ENCODE peak calls at places on chromosomes 2 and 18, in five cellular contexts. X is GM23338, B is GM12878, W is HepG2, F is K562. D is an unnamed sample.

GRCh38 chr18:48733854-48734253 is 195.0 kb downstream of the CTIF start:
- DNase-seq in X (no peak), B (no peak), W (no peak), F (no peak), D (no peak)

GRCh38 chr2:31553362-31553761 is 27.4 kb downstream of the SRD5A2 start:
- DNase-seq in X (no peak), B (no peak), W (no peak), F (no peak), D (no peak)

GRCh38 chr2:236867441-236868260 is 218.0 kb upstream of the COPS8 start:
- DNase-seq in X (no peak), B (no peak), W (no peak), F (no peak), D (no peak)

GRCh38 chr2:28589746-28590463 is 94.0 kb downstream of the PLB1 start:
- DNase-seq in X (no peak), B (no peak), W (no peak), F (no peak), D (no peak)

GRCh38 chr2:219611866-219612604 is 14.4 kb downstream of the STK11IP start:
- DNase-seq in X (no peak), B (no peak), W (no peak), F (no peak), D (no peak)

GRCh38 chr2:239386872-239387445 is 13.9 kb downstream of the HDAC4 start:
- DNase-seq in X (no peak), B (no peak), W (no peak), F (no peak), D (no peak)

GRCh38 chr2:214379227-214379626 is 31.6 kb upstream of the VWC2L start:
- DNase-seq in X (no peak), B (no peak), W (no peak), F (no peak), D (no peak)

GRCh38 chr2:216287251-216287650 is 85.0 kb downstream of the MARCHF4 start:
- DNase-seq in X (no peak), B (no peak), W (peak; percentile 67), F (no peak), D (no peak)

GRCh38 chr2:145123606-145124005 is 603.7 kb upstream of the ZEB2 start:
- DNase-seq in X (no peak), B (no peak), W (no peak), F (no peak), D (no peak)

GRCh38 chr2:8122506-8122898 is 559.4 kb upstream of the ID2 start:
- DNase-seq in X (no peak), B (no peak), W (no peak), F (no peak), D (no peak)

GRCh38 chr2:63763336-63764056 is 78.2 kb upstream of the UGP2 start:
- DNase-seq in X (no peak), B (no peak), W (no peak), F (no peak), D (no peak)

GRCh38 chr2:175854149-175854548 is 147.9 kb downstream of the LNPK start:
- DNase-seq in X (no peak), B (no peak), W (no peak), F (no peak), D (no peak)

GRCh38 chr2:71462641-71463341 is 9.4 kb downstream of the DYSF start:
- DNase-seq in X (no peak), B (no peak), W (no peak), F (no peak), D (no peak)

GRCh38 chr18:9705183-9705864 is 2.8 kb upstream of the RAB31 start:
- DNase-seq in X (no peak), B (no peak), W (no peak), F (peak; percentile 58), D (no peak)

GRCh38 chr2:28821295-28821958 is 10.8 kb downstream of the SPDYA start:
- DNase-seq in X (peak; percentile 77), B (peak; percentile 25), W (peak; percentile 67), F (peak; percentile 74), D (peak; percentile 50)

GRCh38 chr18:68919900-68920299 is 122.0 kb downstream of the CCDC102B start:
- DNase-seq in X (no peak), B (no peak), W (peak; percentile 6), F (no peak), D (no peak)

GRCh38 chr2:174972924-174973323 is 32.3 kb downstream of the CHN1 start:
- DNase-seq in X (no peak), B (no peak), W (no peak), F (no peak), D (peak; percentile 16)

GRCh38 chr2:61898810-61899209 is 6.7 kb upstream of the COMMD1 start:
- DNase-seq in X (peak; percentile 21), B (no peak), W (peak; percentile 46), F (peak; percentile 35), D (no peak)

DNA sequence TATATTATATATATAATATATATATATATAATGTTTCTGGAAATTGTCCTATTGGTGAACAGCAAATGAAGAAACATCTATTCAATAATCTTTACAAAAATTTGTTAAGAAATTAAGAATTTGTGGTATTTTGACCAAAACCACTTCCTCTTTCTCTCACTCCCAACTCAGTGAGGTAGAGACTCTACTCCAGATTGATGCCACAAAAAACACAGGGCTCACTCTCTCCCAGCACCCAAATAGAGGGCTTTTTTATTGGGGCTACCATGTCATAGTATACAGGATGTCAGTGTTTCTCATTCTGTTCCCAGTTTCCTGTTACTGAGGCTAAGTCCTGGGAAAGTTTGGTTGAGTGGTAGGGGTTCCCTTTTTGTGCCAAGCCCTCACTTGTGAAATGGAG is 1155.4 kb downstream of the BCL11A start:
- DNase-seq in X (no peak), B (no peak), W (no peak), F (no peak), D (no peak)
- TF ChIP-seq JUNB in X (no peak), B (no peak), W (no peak), F (no peak), D (no peak)

GRCh38 chr18:8460748-8461147 is 148.5 kb upstream of the RAB12 start:
- DNase-seq in X (no peak), B (no peak), W (no peak), F (no peak), D (no peak)

GRCh38 chr18:8461544-8461943 is 147.7 kb upstream of the RAB12 start:
- DNase-seq in X (no peak), B (no peak), W (no peak), F (no peak), D (no peak)

GRCh38 chr18:8458546-8459215 is 150.6 kb upstream of the RAB12 start:
- DNase-seq in X (no peak), B (no peak), W (no peak), F (no peak), D (no peak)

DNA sequence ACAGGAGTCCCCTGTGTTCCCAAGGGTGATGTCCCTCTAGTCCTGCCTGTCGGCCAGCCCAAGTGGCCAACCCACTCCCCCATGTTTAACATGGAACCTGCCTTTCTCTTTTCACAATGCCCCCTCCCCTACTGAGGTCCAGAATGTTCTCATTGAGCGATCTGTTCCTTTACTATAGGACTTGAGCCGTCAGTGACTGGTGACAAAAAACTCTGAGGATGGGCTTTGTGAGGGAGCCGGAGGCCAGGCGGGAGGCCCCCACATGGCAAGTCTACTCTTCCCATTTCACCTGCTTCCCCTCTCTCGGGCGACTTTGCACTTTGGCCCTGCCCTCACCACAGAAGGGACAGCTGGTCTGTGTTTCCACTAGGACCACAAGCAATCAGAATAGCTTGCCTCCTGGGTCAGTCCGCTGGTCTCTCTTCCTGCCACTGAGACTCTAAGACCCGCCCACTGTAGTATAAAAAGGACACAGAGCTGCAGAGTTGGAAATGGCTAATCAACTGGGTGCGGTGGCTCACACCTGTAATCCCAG is 146.5 kb upstream of the RAB12 start:
- DNase-seq in X (no peak), B (no peak), W (peak; percentile 21), F (no peak), D (no peak)
- TF ChIP-seq JUNB in X (no peak), B (no peak), W (no peak), F (no peak), D (no peak)

DNA sequence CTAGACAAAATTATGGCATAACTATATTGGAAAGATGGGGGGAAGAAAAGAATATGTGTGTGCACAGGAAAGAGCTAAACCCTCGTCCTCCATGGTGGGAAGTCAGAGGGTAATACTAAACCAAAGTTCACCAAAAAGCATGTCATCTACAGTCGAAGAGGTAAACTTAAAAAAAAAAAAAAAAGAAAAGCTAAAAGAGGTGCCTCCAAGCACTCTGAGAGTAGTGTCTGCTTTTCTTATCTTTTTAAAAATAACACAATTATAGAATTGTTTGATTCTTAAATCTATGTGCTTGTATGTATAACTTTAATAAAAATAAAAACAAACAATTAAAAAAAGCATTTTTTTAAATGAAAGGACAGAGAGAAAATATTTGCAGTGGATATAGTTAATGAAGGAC is 77.3 kb upstream of the MYCN start:
- DNase-seq in X (no peak), B (no peak), W (no peak), F (no peak), D (no peak)
- TF ChIP-seq JUNB in X (no peak), B (no peak), W (no peak), F (no peak), D (no peak)

DNA sequence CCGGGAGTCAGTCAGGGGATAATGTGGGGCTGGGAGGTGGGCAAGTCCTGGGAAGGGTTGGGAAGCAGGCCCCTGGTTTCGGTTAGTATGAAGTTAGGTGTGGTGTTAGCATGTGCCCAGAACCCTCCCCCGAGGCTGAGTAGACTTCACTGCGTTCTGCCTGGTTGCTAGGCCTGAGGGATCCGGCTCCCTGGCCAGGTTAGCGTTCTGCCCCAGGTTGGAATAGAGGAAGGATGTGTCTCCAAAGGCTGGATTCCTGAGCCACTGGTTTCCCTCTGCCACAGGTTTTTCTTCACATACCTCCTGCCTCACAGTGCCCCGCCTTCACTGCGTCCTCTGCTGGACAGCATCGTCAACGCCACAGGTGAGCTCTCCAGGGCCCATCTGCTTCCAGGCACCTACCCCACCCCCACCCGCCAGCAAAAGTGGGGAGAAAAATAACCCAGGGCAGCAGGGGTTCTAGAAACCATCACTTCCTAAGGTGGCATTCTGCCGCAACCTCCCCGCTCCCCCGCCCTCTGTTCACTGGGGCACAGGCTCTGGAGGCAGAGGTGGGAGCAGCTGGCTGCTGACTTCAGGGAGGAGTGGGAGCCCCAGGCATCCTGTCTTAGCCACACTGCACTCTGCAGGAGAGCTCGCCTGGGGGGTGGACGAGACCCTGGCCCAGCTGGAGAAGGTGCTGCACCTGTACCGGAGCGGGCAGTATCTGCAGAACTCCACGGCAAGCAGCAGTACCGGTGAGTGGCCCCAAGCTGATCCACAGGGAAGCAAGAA is 7.0 kb downstream of the PKDCC start:
- DNase-seq in X (peak; percentile 84), B (no peak), W (peak; percentile 68), F (peak; percentile 31), D (no peak)
- TF ChIP-seq JUNB in X (no peak), B (no peak), W (no peak), F (no peak), D (no peak)

GRCh38 chr2:127650785-127651380 is 4.9 kb downstream of the GPR17 start:
- DNase-seq in X (no peak), B (no peak), W (no peak), F (no peak), D (no peak)

GRCh38 chr2:127648321-127648720 is 2.4 kb downstream of the GPR17 start:
- DNase-seq in X (no peak), B (no peak), W (no peak), F (no peak), D (no peak)

GRCh38 chr2:127649100-127649611 is 3.2 kb downstream of the GPR17 start:
- DNase-seq in X (no peak), B (no peak), W (no peak), F (no peak), D (no peak)

GRCh38 chr2:127650041-127650784 is 4.3 kb downstream of the GPR17 start:
- DNase-seq in X (no peak), B (no peak), W (peak; percentile 36), F (no peak), D (no peak)

DNA sequence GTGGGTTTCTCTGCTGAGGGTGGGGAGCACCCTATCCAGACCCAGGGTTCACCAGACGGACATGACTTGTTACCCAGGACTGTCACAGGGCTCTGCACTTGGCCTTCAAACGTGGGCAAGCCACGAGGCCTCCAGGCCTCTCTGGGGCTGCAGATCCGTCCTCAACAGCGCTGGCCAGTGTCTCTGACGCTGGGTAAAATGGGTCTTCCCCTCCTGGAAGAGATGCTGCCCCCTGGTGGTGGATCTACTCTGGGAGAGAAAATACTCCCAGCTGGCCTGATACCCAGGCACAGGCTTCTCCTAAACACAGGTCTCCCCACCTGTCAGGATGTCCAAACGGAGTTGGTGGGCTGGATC is 3.7 kb downstream of the GPR17 start:
- DNase-seq in X (peak; percentile 97), B (peak; percentile 7), W (peak; percentile 86), F (peak; percentile 88), D (peak; percentile 85)
- TF ChIP-seq JUNB in X (no peak), B (no peak), W (no peak), F (no peak), D (no peak)

D was measured in A549.